ENCODE peak calls at places on chromosomes 11 and 22, in nine cellular contexts. I is GM12878; B is body of pancreas; V is heart left ventricle; S is activated T-cell treated with anti-CD3 and anti-CD28 coated beads, Interleukin-2, amount 50 U/mL, for 72 hours; Y is upper lobe of right lung; K is right lobe of liver; T is naive B cell; Z is natural killer cell. C is an unnamed sample.

GRCh38 chr11:20162824-20163777 is 2.8 kb upstream of the DBX1 start:
- ATAC-seq in T (no peak), V (peak), Z (no peak), I (no peak), S (peak), K (peak), Y (peak), B (peak), C (no peak)

GRCh38 chr11:87298155-87298554 is 260.4 kb downstream of the TMEM135 start:
- ATAC-seq in I (no peak), T (no peak), Z (no peak), S (no peak), V (no peak), B (no peak), Y (no peak), K (no peak), C (no peak)

GRCh38 chr22:18078329-18079041 is 695 bp downstream of the PEX26 start:
- ATAC-seq in B (peak), V (no peak), I (peak), T (no peak), Z (no peak), K (peak), S (peak), Y (peak), C (peak)

GRCh38 chr22:43811777-43812148 is 342 bp downstream of the EFCAB6 start:
- ATAC-seq in Y (peak), T (peak), Z (peak), S (no peak), K (peak), I (peak), B (peak), V (peak), C (peak)

GRCh38 chr11:818396-819128 is at the start of gene PNPLA2:
- ATAC-seq in Z (no peak), T (no peak), V (no peak), K (no peak), Y (peak), S (no peak), I (no peak), B (peak), C (peak)

GRCh38 chr11:29333993-29334780 is 682.6 kb downstream of the KCNA4 start:
- ATAC-seq in Y (peak), Z (no peak), T (no peak), S (no peak), K (peak), V (peak), B (peak), I (peak), C (no peak)

GRCh38 chr11:43686207-43686606 is 5.7 kb downstream of the HSD17B12 start:
- ATAC-seq in I (no peak), K (no peak), Z (no peak), B (no peak), T (no peak), V (peak), Y (no peak), S (no peak), C (no peak)

GRCh38 chr11:95149659-95150294 is 60.1 kb downstream of the ENDOD1 start:
- ATAC-seq in K (no peak), V (peak), S (no peak), B (peak), Y (no peak), I (no peak), T (no peak), Z (no peak), C (peak)

GRCh38 chr11:61769946-61770683 is 17.7 kb downstream of the MYRF start:
- ATAC-seq in B (peak), T (no peak), S (no peak), V (no peak), Y (no peak), Z (no peak), K (no peak), I (no peak), C (no peak)

GRCh38 chr22:33887173-33887572 is 33.1 kb downstream of the LARGE1 start:
- ATAC-seq in T (no peak), K (no peak), Z (no peak), Y (no peak), B (no peak), V (no peak), I (no peak), S (no peak), C (no peak)

GRCh38 chr11:65404638-65405339 is 17.8 kb upstream of the NEAT1 start:
- ATAC-seq in B (peak), I (no peak), K (peak), S (no peak), T (no peak), Y (peak), V (peak), Z (no peak), C (peak)

GRCh38 chr11:112050721-112051120 is 23.1 kb downstream of the PIH1D2 start:
- ATAC-seq in S (no peak), I (peak), Y (no peak), B (no peak), T (peak), V (no peak), Z (no peak), K (no peak), C (no peak)

GRCh38 chr11:7910389-7910788 is 20.7 kb downstream of the OR10A6 start:
- ATAC-seq in V (no peak), T (no peak), Y (no peak), I (no peak), K (no peak), Z (no peak), S (no peak), B (no peak), C (no peak)

GRCh38 chr22:29073618-29074275 is 912 bp downstream of the KREMEN1 start:
- ATAC-seq in I (peak), Z (no peak), V (peak), B (peak), S (no peak), K (peak), T (no peak), Y (peak), C (peak)

GRCh38 chr11:10771457-10771856 is 20.4 kb downstream of the CTR9 start:
- ATAC-seq in K (peak), T (no peak), B (peak), I (no peak), Y (no peak), S (no peak), V (peak), Z (no peak), C (no peak)

GRCh38 chr11:96024666-96025065 is 100.8 kb upstream of the MTMR2 start:
- ATAC-seq in V (no peak), S (no peak), Y (no peak), K (no peak), B (no peak), Z (no peak), I (no peak), T (no peak), C (no peak)

GRCh38 chr11:19404787-19405186 is 164.0 kb upstream of the E2F8 start:
- ATAC-seq in T (no peak), V (no peak), K (peak), I (no peak), Y (no peak), B (no peak), Z (no peak), S (no peak), C (no peak)

GRCh38 chr11:102111787-102112653 is 1.8 kb downstream of the YAP1 start:
- ATAC-seq in Y (peak), Z (no peak), S (peak), T (no peak), B (peak), V (peak), K (peak), I (peak), C (peak)

GRCh38 chr11:12028303-12028702 is 19.9 kb upstream of the DKK3 start:
- ATAC-seq in T (no peak), V (peak), Y (no peak), I (no peak), Z (no peak), S (no peak), B (no peak), K (no peak), C (no peak)

GRCh38 chr11:72624496-72625201 is 49.6 kb downstream of the PDE2A start:
- ATAC-seq in K (peak), B (peak), V (peak), Z (peak), S (peak), Y (peak), I (no peak), T (no peak), C (peak)

GRCh38 chr11:74926304-74927030 is 22.4 kb downstream of the XRRA1 start:
- ATAC-seq in K (no peak), Z (no peak), B (no peak), T (no peak), V (no peak), S (peak), Y (no peak), I (peak), C (no peak)

GRCh38 chr11:7889985-7890384 is 41.1 kb downstream of the OR10A6 start:
- ATAC-seq in V (no peak), Z (no peak), B (no peak), T (no peak), K (no peak), I (peak), S (no peak), Y (no peak), C (no peak)

GRCh38 chr22:30262917-30263741 is 3.5 kb downstream of the OSM start:
- ATAC-seq in Z (no peak), K (peak), B (peak), S (no peak), V (peak), T (no peak), I (peak), Y (peak), C (no peak)

GRCh38 chr22:31342389-31343125 is 3.6 kb downstream of the PATZ1 start:
- ATAC-seq in B (no peak), S (no peak), V (no peak), Z (no peak), I (no peak), T (no peak), Y (no peak), K (no peak), C (no peak)

GRCh38 chr11:119975561-119976152 is 162.3 kb downstream of the TRIM29 start:
- ATAC-seq in K (no peak), I (no peak), Y (no peak), V (peak), Z (no peak), S (no peak), B (no peak), T (no peak), C (no peak)

GRCh38 chr11:131867457-131868257 is 497.2 kb downstream of the NTM start:
- ATAC-seq in V (peak), B (peak), Z (no peak), S (no peak), T (no peak), K (peak), I (peak), Y (peak), C (no peak)

GRCh38 chr22:17836977-17837742 is 62.9 kb upstream of the BID start:
- ATAC-seq in S (no peak), V (peak), Y (peak), Z (no peak), K (peak), I (no peak), T (no peak), B (peak), C (no peak)

GRCh38 chr22:39717099-39717498 is 146.5 kb downstream of the CACNA1I start:
- ATAC-seq in Z (no peak), B (no peak), S (no peak), K (no peak), Y (no peak), V (no peak), T (no peak), I (no peak), C (no peak)